ENCODE peak calls at places on chromosome 10, in nine cellular contexts. One of them, this sample, is unnamed. For H3K4me1, the result is how much of the 10 kb centered on the place peaks cover.

GRCh38 chr10:28971255-28971654 is 293.9 kb downstream of the BAMBI start:
- DNase-seq in HepG2: no peak
- DNase-seq in PC-3: no peak
- DNase-seq in mammary epithelial cell: no peak
- DNase-seq in fibroblast of lung: no peak
- DNase-seq in neuronal stem cell: no peak
- DNase-seq in endothelial cell of umbilical vein: no peak
- DNase-seq in GM23338: no peak
- DNase-seq in hepatocyte: no peak
- DNase-seq in this sample: no peak

GRCh38 chr10:79072994-79073654 is 4.4 kb downstream of the ZMIZ1 start:
- DNase-seq in HepG2: no peak
- DNase-seq in PC-3: peak
- DNase-seq in mammary epithelial cell: no peak
- DNase-seq in fibroblast of lung: no peak
- DNase-seq in neuronal stem cell: no peak
- DNase-seq in endothelial cell of umbilical vein: no peak
- DNase-seq in GM23338: no peak
- DNase-seq in hepatocyte: no peak
- DNase-seq in this sample: no peak

GRCh38 chr10:17527530-17528146 is 73.2 kb upstream of the ST8SIA6 start:
- DNase-seq in HepG2: no peak
- DNase-seq in PC-3: peak
- DNase-seq in mammary epithelial cell: peak
- DNase-seq in fibroblast of lung: peak
- DNase-seq in neuronal stem cell: no peak
- DNase-seq in endothelial cell of umbilical vein: peak
- DNase-seq in GM23338: peak
- DNase-seq in hepatocyte: no peak
- DNase-seq in this sample: peak

GRCh38 chr10:113326160-113327111 is 226.4 kb upstream of the HABP2 start:
- DNase-seq in HepG2: peak
- DNase-seq in PC-3: peak
- DNase-seq in mammary epithelial cell: peak
- DNase-seq in fibroblast of lung: peak
- DNase-seq in neuronal stem cell: peak
- DNase-seq in endothelial cell of umbilical vein: peak
- DNase-seq in GM23338: peak
- DNase-seq in hepatocyte: peak
- DNase-seq in this sample: peak

GRCh38 chr10:12635127-12635541 is 285.8 kb downstream of the CAMK1D start:
- DNase-seq in HepG2: no peak
- DNase-seq in PC-3: peak
- DNase-seq in mammary epithelial cell: no peak
- DNase-seq in fibroblast of lung: no peak
- DNase-seq in neuronal stem cell: no peak
- DNase-seq in endothelial cell of umbilical vein: no peak
- DNase-seq in GM23338: no peak
- DNase-seq in hepatocyte: no peak
- DNase-seq in this sample: peak

GRCh38 chr10:113414481-113414990 is 138.3 kb upstream of the HABP2 start:
- DNase-seq in HepG2: no peak
- DNase-seq in PC-3: peak
- DNase-seq in mammary epithelial cell: no peak
- DNase-seq in fibroblast of lung: no peak
- DNase-seq in neuronal stem cell: no peak
- DNase-seq in endothelial cell of umbilical vein: no peak
- DNase-seq in GM23338: no peak
- DNase-seq in hepatocyte: no peak
- DNase-seq in this sample: no peak

GRCh38 chr10:122768033-122768745 is 68.5 kb upstream of the C10orf120 start:
- DNase-seq in HepG2: no peak
- DNase-seq in PC-3: no peak
- DNase-seq in mammary epithelial cell: peak
- DNase-seq in fibroblast of lung: no peak
- DNase-seq in neuronal stem cell: no peak
- DNase-seq in endothelial cell of umbilical vein: no peak
- DNase-seq in GM23338: no peak
- DNase-seq in hepatocyte: no peak
- DNase-seq in this sample: no peak

GRCh38 chr10:29950391-29950790 is 109.0 kb downstream of the JCAD start:
- DNase-seq in HepG2: no peak
- DNase-seq in PC-3: no peak
- DNase-seq in mammary epithelial cell: peak
- DNase-seq in fibroblast of lung: peak
- DNase-seq in neuronal stem cell: no peak
- DNase-seq in endothelial cell of umbilical vein: no peak
- DNase-seq in GM23338: no peak
- DNase-seq in hepatocyte: no peak
- DNase-seq in this sample: peak

GRCh38 chr10:97664282-97664850 is 22.7 kb downstream of the AVPI1 start:
- DNase-seq in HepG2: peak
- DNase-seq in PC-3: no peak
- DNase-seq in mammary epithelial cell: no peak
- DNase-seq in fibroblast of lung: no peak
- DNase-seq in neuronal stem cell: no peak
- DNase-seq in endothelial cell of umbilical vein: peak
- DNase-seq in GM23338: no peak
- DNase-seq in hepatocyte: peak
- DNase-seq in this sample: no peak

GRCh38 chr10:72690071-72690755 is 1.7 kb upstream of the MCU start:
- DNase-seq in HepG2: peak
- DNase-seq in PC-3: peak
- DNase-seq in mammary epithelial cell: no peak
- DNase-seq in fibroblast of lung: no peak
- DNase-seq in neuronal stem cell: no peak
- DNase-seq in endothelial cell of umbilical vein: no peak
- DNase-seq in GM23338: no peak
- DNase-seq in hepatocyte: no peak
- DNase-seq in this sample: no peak

GRCh38 chr10:122559228-122559627 is 1.3 kb upstream of the DMBT1 start:
- DNase-seq in HepG2: no peak
- DNase-seq in PC-3: peak
- DNase-seq in mammary epithelial cell: peak
- DNase-seq in fibroblast of lung: no peak
- DNase-seq in neuronal stem cell: no peak
- DNase-seq in endothelial cell of umbilical vein: no peak
- DNase-seq in GM23338: no peak
- DNase-seq in hepatocyte: no peak
- DNase-seq in this sample: peak

GRCh38 chr10:11168423-11169100 is 150.9 kb downstream of the CELF2 start:
- DNase-seq in HepG2: no peak
- DNase-seq in PC-3: no peak
- DNase-seq in mammary epithelial cell: no peak
- DNase-seq in fibroblast of lung: no peak
- DNase-seq in neuronal stem cell: no peak
- DNase-seq in endothelial cell of umbilical vein: no peak
- DNase-seq in GM23338: no peak
- DNase-seq in hepatocyte: no peak
- DNase-seq in this sample: no peak

GRCh38 chr10:11173062-11173461 is 155.4 kb downstream of the CELF2 start:
- DNase-seq in HepG2: no peak
- DNase-seq in PC-3: no peak
- DNase-seq in mammary epithelial cell: no peak
- DNase-seq in fibroblast of lung: no peak
- DNase-seq in neuronal stem cell: no peak
- DNase-seq in endothelial cell of umbilical vein: no peak
- DNase-seq in GM23338: no peak
- DNase-seq in hepatocyte: no peak
- DNase-seq in this sample: no peak

GRCh38 chr10:11167233-11167979 is 149.7 kb downstream of the CELF2 start:
- DNase-seq in HepG2: no peak
- DNase-seq in PC-3: no peak
- DNase-seq in mammary epithelial cell: no peak
- DNase-seq in fibroblast of lung: no peak
- DNase-seq in neuronal stem cell: no peak
- DNase-seq in endothelial cell of umbilical vein: no peak
- DNase-seq in GM23338: no peak
- DNase-seq in hepatocyte: no peak
- DNase-seq in this sample: no peak

GRCh38 chr10:11171452-11171851 is 153.8 kb downstream of the CELF2 start:
- DNase-seq in HepG2: no peak
- DNase-seq in PC-3: no peak
- DNase-seq in mammary epithelial cell: no peak
- DNase-seq in fibroblast of lung: no peak
- DNase-seq in neuronal stem cell: no peak
- DNase-seq in endothelial cell of umbilical vein: no peak
- DNase-seq in GM23338: no peak
- DNase-seq in hepatocyte: no peak
- DNase-seq in this sample: no peak

GRCh38 chr10:11170993-11171416 is 153.3 kb downstream of the CELF2 start:
- DNase-seq in HepG2: no peak
- DNase-seq in PC-3: no peak
- DNase-seq in mammary epithelial cell: no peak
- DNase-seq in fibroblast of lung: no peak
- DNase-seq in neuronal stem cell: no peak
- DNase-seq in endothelial cell of umbilical vein: peak
- DNase-seq in GM23338: no peak
- DNase-seq in hepatocyte: no peak
- DNase-seq in this sample: no peak
- H3K4me1 ChIP-seq in HepG2: under half
- H3K4me1 ChIP-seq in PC-3: under half
- H3K4me1 ChIP-seq in mammary epithelial cell: under half
- H3K4me1 ChIP-seq in fibroblast of lung: under half
- H3K4me1 ChIP-seq in neuronal stem cell: under half
- H3K4me1 ChIP-seq in endothelial cell of umbilical vein: under half
- H3K4me1 ChIP-seq in GM23338: under half
- H3K4me1 ChIP-seq in hepatocyte: under half
- H3K4me1 ChIP-seq in this sample: under half

DNA sequence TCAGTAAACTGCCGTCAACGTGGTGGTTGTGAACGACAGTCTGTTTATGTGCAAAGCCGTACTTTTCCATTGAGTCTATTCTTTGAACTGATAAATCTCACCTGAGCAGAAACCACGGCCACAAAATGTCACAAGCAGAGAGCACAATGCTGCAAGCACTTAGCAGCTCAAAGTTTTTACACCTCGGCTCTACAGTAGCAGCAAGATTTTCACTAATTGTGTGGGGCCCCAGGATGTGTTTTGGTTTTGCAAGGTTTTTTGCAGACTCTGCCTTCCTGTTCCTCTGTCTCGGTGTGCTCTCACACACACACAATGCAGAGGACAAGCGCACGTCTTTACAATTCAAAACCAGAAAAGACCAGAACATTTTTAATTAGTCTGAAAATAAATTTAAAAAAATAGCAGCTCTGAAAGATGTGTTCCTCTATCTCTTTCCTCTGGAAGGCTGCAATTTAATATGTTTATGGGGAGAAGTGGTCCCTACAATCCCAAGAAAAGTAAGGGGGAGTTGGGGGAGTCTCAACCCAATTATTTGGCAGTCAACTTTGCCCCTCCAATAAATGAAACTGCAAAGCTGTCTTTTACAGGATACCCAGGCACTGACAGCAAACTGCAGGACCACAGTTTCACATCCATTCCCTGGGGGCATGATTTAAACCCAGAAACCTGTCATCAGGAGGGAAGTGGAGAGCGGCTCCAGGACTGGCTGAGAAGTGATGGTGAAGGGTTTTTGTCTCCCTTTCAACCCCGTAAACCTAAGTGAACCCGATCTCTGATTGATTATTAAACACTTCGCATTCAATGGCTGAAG is 73.8 kb upstream of the SFMBT2 start:
- DNase-seq in HepG2: no peak
- DNase-seq in PC-3: no peak
- DNase-seq in mammary epithelial cell: no peak
- DNase-seq in fibroblast of lung: no peak
- DNase-seq in neuronal stem cell: no peak
- DNase-seq in endothelial cell of umbilical vein: no peak
- DNase-seq in GM23338: peak
- DNase-seq in hepatocyte: no peak
- DNase-seq in this sample: no peak
- H2AFZ ChIP-seq in HepG2: no peak
- H2AFZ ChIP-seq in PC-3: no peak
- H2AFZ ChIP-seq in mammary epithelial cell: no peak
- H2AFZ ChIP-seq in fibroblast of lung: no peak
- H2AFZ ChIP-seq in neuronal stem cell: peak
- H2AFZ ChIP-seq in endothelial cell of umbilical vein: no peak
- H2AFZ ChIP-seq in GM23338: peak
- H2AFZ ChIP-seq in hepatocyte: peak
- H2AFZ ChIP-seq in this sample: peak

GRCh38 chr10:103745264-103746247 is 109.8 kb downstream of the SH3PXD2A start:
- DNase-seq in HepG2: no peak
- DNase-seq in PC-3: peak
- DNase-seq in mammary epithelial cell: peak
- DNase-seq in fibroblast of lung: no peak
- DNase-seq in neuronal stem cell: no peak
- DNase-seq in endothelial cell of umbilical vein: peak
- DNase-seq in GM23338: peak
- DNase-seq in hepatocyte: peak
- DNase-seq in this sample: peak

GRCh38 chr10:103740683-103741082 is 114.7 kb downstream of the SH3PXD2A start:
- DNase-seq in HepG2: no peak
- DNase-seq in PC-3: no peak
- DNase-seq in mammary epithelial cell: no peak
- DNase-seq in fibroblast of lung: no peak
- DNase-seq in neuronal stem cell: no peak
- DNase-seq in endothelial cell of umbilical vein: no peak
- DNase-seq in GM23338: no peak
- DNase-seq in hepatocyte: no peak
- DNase-seq in this sample: no peak

GRCh38 chr10:103739039-103739764 is 116.2 kb downstream of the SH3PXD2A start:
- DNase-seq in HepG2: no peak
- DNase-seq in PC-3: peak
- DNase-seq in mammary epithelial cell: peak
- DNase-seq in fibroblast of lung: peak
- DNase-seq in neuronal stem cell: peak
- DNase-seq in endothelial cell of umbilical vein: no peak
- DNase-seq in GM23338: peak
- DNase-seq in hepatocyte: peak
- DNase-seq in this sample: peak

GRCh38 chr10:103746598-103746997 is 108.8 kb downstream of the SH3PXD2A start:
- DNase-seq in HepG2: no peak
- DNase-seq in PC-3: no peak
- DNase-seq in mammary epithelial cell: no peak
- DNase-seq in fibroblast of lung: no peak
- DNase-seq in neuronal stem cell: no peak
- DNase-seq in endothelial cell of umbilical vein: no peak
- DNase-seq in GM23338: no peak
- DNase-seq in hepatocyte: no peak
- DNase-seq in this sample: no peak

GRCh38 chr10:103742779-103743178 is 112.6 kb downstream of the SH3PXD2A start:
- DNase-seq in HepG2: no peak
- DNase-seq in PC-3: no peak
- DNase-seq in mammary epithelial cell: no peak
- DNase-seq in fibroblast of lung: no peak
- DNase-seq in neuronal stem cell: no peak
- DNase-seq in endothelial cell of umbilical vein: no peak
- DNase-seq in GM23338: no peak
- DNase-seq in hepatocyte: no peak
- DNase-seq in this sample: no peak
- H3K4me1 ChIP-seq in HepG2: under half
- H3K4me1 ChIP-seq in PC-3: half or more
- H3K4me1 ChIP-seq in mammary epithelial cell: half or more
- H3K4me1 ChIP-seq in fibroblast of lung: under half
- H3K4me1 ChIP-seq in neuronal stem cell: under half
- H3K4me1 ChIP-seq in endothelial cell of umbilical vein: under half
- H3K4me1 ChIP-seq in GM23338: under half
- H3K4me1 ChIP-seq in hepatocyte: under half
- H3K4me1 ChIP-seq in this sample: under half

DNA sequence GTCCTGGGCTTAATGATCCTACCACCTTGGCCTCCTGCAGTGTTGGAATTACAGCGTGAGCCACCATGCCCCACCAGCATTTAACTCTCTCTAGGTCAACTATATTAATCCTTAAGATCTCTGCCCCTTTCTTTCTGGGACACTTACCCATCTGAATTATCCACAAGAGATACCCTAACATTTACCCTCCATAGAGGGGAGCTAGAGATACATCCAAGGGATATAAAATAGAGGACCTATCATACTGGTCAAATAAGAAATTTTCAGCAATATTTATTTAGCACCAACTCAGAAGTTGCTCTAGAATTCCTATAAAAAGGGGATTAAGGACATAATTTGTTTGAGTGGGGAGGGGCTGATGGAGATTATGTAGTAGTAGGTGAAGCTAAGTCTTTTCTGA is 96.5 kb downstream of the OTUD1 start:
- DNase-seq in HepG2: no peak
- DNase-seq in PC-3: peak
- DNase-seq in mammary epithelial cell: no peak
- DNase-seq in fibroblast of lung: no peak
- DNase-seq in neuronal stem cell: no peak
- DNase-seq in endothelial cell of umbilical vein: no peak
- DNase-seq in GM23338: peak
- DNase-seq in hepatocyte: no peak
- DNase-seq in this sample: no peak
- H2AFZ ChIP-seq in HepG2: no peak
- H2AFZ ChIP-seq in PC-3: no peak
- H2AFZ ChIP-seq in mammary epithelial cell: no peak
- H2AFZ ChIP-seq in fibroblast of lung: no peak
- H2AFZ ChIP-seq in neuronal stem cell: no peak
- H2AFZ ChIP-seq in endothelial cell of umbilical vein: no peak
- H2AFZ ChIP-seq in GM23338: no peak
- H2AFZ ChIP-seq in hepatocyte: no peak
- H2AFZ ChIP-seq in this sample: no peak

This sample was measured in astrocyte.